ENCODE peak calls at places on chromosome 18, in eight cellular contexts. O is pancreas; B is GM23338; Q is neural progenitor cell; J is activated naive CD8-positive, alpha-beta T cell treated with anti-CD3 and anti-CD28 coated beads, Interleukin-2, amount 50 U/mL, for 24 hours; N is skeletal muscle cell; U is NCI-H1092 treated with DMSO at 0.1 percent for 48 hours; V is stimulated activated CD8-positive, alpha-beta memory T cell treated with anti-CD3 and anti-CD28 coated beads, Interleukin-15, amount 100 ng/mL, for 4 hours. W is an unnamed sample.
A peak's percentile ranks its signal among the peaks of the same experiment; 100 is the strongest.

GRCh38 chr18:76974345-76974744 is 152.0 kb downstream of the ZNF236 start:
- DNase-seq in O (no peak), B (no peak), Q (no peak), J (no peak), N (no peak), U (no peak), V (no peak), W (no peak)

GRCh38 chr18:70870292-70870691 is 581.4 kb downstream of the SOCS6 start:
- DNase-seq in O (no peak), B (no peak), Q (no peak), J (no peak), N (no peak), U (no peak), V (no peak), W (no peak)

GRCh38 chr18:398866-399637 is 101.4 kb downstream of the COLEC12 start:
- DNase-seq in O (no peak), B (no peak), Q (no peak), J (no peak), N (no peak), U (no peak), V (no peak), W (no peak)

GRCh38 chr18:30177056-30177455 is 865.5 kb downstream of the DSC3 start:
- DNase-seq in O (no peak), B (no peak), Q (no peak), J (no peak), N (peak; percentile 1), U (no peak), V (no peak), W (no peak)

GRCh38 chr18:76448262-76449109 is 46.6 kb downstream of the ZNF516 start:
- DNase-seq in O (no peak), B (no peak), Q (no peak), J (no peak), N (no peak), U (no peak), V (no peak), W (no peak)

GRCh38 chr18:72868666-72869661 is 1.2 kb upstream of the NETO1 start:
- DNase-seq in O (no peak), B (peak; percentile 50), Q (peak; percentile 42), J (no peak), N (no peak), U (no peak), V (no peak), W (peak; percentile 77)

GRCh38 chr18:2680216-2680792 is 24.8 kb downstream of the SMCHD1 start:
- DNase-seq in O (no peak), B (no peak), Q (no peak), J (no peak), N (no peak), U (no peak), V (no peak), W (no peak)

GRCh38 chr18:68456985-68457384 is 257.9 kb downstream of the TMX3 start:
- DNase-seq in O (no peak), B (no peak), Q (no peak), J (no peak), N (no peak), U (no peak), V (no peak), W (no peak)

GRCh38 chr18:48028716-48029115 is 98.3 kb upstream of the SMAD2 start:
- DNase-seq in O (no peak), B (no peak), Q (no peak), J (no peak), N (no peak), U (no peak), V (no peak), W (no peak)

GRCh38 chr18:50642439-50642838 is 82.6 kb downstream of the MAPK4 start:
- DNase-seq in O (no peak), B (no peak), Q (no peak), J (no peak), N (no peak), U (no peak), V (no peak), W (no peak)

GRCh38 chr18:45619062-45619825 is 4.0 kb downstream of the SLC14A2 start:
- DNase-seq in O (no peak), B (no peak), Q (no peak), J (no peak), N (no peak), U (no peak), V (no peak), W (no peak)

GRCh38 chr18:37408676-37409305 is 156.8 kb downstream of the CELF4 start:
- DNase-seq in O (no peak), B (no peak), Q (peak; percentile 20), J (no peak), N (no peak), U (no peak), V (no peak), W (no peak)

GRCh38 chr18:48641981-48642380 is 103.2 kb downstream of the CTIF start:
- DNase-seq in O (no peak), B (no peak), Q (no peak), J (no peak), N (no peak), U (no peak), V (no peak), W (no peak)

W was measured in esophagus muscularis mucosa.